ENCODE peak calls at places on chromosome 21, in nine cellular contexts. F is IMR-90; G is neural progenitor cell; M is breast epithelium; E is body of pancreas; W is H9; Q is tibial nerve; L is A549; D is CD8-positive, alpha-beta memory T cell. Y is an unnamed sample.

GRCh38 chr21:29072873-29073221 is 601 bp downstream of the CCT8 start:
- DNase-seq in D (no peak), F (peak), Q (no peak), L (no peak), E (no peak), G (peak), W (no peak), M (no peak), Y (no peak)

GRCh38 chr21:15134711-15135110 is 69.9 kb upstream of the NRIP1 start:
- DNase-seq in W (no peak), L (no peak), D (no peak), F (no peak), G (no peak), M (no peak), Q (no peak), E (peak), Y (no peak)

GRCh38 chr21:37281993-37282392 is 14.9 kb upstream of the VPS26C start:
- DNase-seq in Q (no peak), W (no peak), G (peak), L (no peak), F (no peak), D (no peak), E (no peak), M (no peak), Y (no peak)

GRCh38 chr21:43866233-43866632 is 1.2 kb downstream of the AGPAT3 start:
- DNase-seq in F (peak), L (no peak), W (no peak), E (peak), M (no peak), Q (no peak), D (peak), G (peak), Y (no peak)

GRCh38 chr21:40707271-40707670 is 139.7 kb downstream of the DSCAM start:
- DNase-seq in G (no peak), W (no peak), M (no peak), F (no peak), E (no peak), D (no peak), Q (no peak), L (no peak), Y (no peak)

GRCh38 chr21:42350271-42350885 is 416 bp downstream of the TFF2 start:
- DNase-seq in E (no peak), F (no peak), Q (no peak), L (no peak), D (no peak), G (no peak), M (no peak), W (no peak), Y (no peak)

GRCh38 chr21:42146251-42146805 is 72.6 kb upstream of the ABCG1 start:
- DNase-seq in D (no peak), F (no peak), M (peak), L (no peak), E (no peak), G (no peak), Q (no peak), W (no peak), Y (no peak)

GRCh38 chr21:42784276-42784675 is 95.1 kb downstream of the WDR4 start:
- DNase-seq in E (no peak), G (no peak), F (no peak), M (no peak), D (no peak), W (no peak), L (no peak), Q (no peak), Y (no peak)

GRCh38 chr21:40054403-40054802 is 187.2 kb downstream of the PCP4 start:
- DNase-seq in W (no peak), G (no peak), Q (no peak), L (no peak), E (peak), M (peak), F (no peak), D (no peak), Y (no peak)

GRCh38 chr21:41366522-41367151 is 4.8 kb downstream of the MX2 start:
- DNase-seq in L (peak), M (peak), D (no peak), Q (no peak), E (peak), W (no peak), F (peak), G (no peak), Y (no peak)

GRCh38 chr21:45643021-45643980 is at the start of gene PCBP3:
- DNase-seq in E (peak), F (peak), M (peak), Q (peak), W (peak), L (peak), G (peak), D (peak), Y (peak)

GRCh38 chr21:45641480-45642035 is 2.0 kb upstream of the PCBP3 start:
- DNase-seq in W (no peak), D (no peak), F (no peak), M (no peak), G (peak), Q (no peak), E (no peak), L (no peak), Y (no peak)

GRCh38 chr21:45640888-45641479 is 2.5 kb upstream of the PCBP3 start:
- DNase-seq in G (peak), Q (no peak), M (no peak), E (no peak), L (no peak), W (peak), D (no peak), F (peak), Y (no peak)

GRCh38 chr21:45644041-45644906 is 749 bp downstream of the PCBP3 start:
- DNase-seq in M (no peak), L (no peak), D (peak), E (no peak), Q (no peak), G (peak), W (no peak), F (no peak), Y (no peak)

DNA sequence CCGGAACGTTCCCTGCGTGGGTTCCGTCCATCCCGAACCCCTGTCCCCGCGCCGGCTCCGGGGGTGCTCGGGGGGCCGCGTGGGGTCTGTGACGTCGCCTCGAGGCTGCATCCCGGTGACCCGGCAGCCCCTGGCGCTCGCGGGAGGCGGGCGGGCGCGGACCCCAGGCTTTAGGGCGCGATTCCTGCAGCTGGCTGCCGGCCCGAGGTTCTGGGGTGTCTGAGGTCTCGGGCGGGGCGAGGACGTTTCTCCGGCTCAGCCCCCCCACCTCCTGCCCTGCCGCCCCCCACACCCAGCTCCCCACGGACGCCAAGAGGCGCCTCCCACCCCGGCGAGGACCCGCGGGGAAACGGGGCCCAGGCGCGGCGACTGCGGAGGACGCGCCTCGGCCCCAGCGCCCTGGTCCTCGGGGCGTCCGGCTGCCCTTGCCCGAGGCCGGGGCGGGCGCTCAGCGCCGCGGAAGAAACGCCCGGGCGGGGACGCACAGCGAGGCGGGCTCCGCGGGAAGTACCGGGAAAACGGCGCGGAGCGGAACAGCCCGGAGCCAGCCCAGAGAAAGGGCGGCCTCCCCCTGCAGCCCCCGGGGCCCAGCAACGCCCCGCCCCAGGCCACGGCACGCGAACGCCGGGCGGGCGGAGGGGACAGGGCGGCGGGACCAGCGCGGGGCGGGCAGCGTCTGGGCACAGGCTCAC is 1.3 kb upstream of the PCBP3 start:
- DNase-seq in D (no peak), M (no peak), W (no peak), L (no peak), F (no peak), G (peak), E (no peak), Q (no peak), Y (no peak)
- H3K27ac ChIP-seq in D (no peak), M (no peak), W (no peak), L (no peak), F (no peak), G (no peak), E (no peak), Q (peak), Y (no peak)

DNA sequence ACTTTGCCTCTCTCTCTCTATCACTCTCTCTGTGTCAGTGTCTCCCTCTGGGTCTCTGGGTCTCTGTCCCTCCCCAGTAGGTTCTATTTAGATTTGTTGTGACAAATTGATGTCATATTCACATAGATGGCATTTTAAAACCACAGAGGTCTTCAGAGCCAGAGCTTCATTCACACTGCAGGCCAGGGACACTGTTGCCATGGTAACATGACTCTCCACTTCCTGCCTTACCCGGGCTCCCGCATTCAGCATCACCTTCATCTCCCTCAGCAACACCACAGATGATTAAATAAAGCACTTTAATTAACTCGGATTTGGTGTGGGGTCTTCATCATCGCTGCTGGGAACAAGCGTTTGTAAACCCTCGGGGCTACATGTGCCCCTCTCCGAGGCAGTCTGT is 132.6 kb downstream of the ETS2 start:
- DNase-seq in F (peak), E (no peak), Q (no peak), M (no peak), W (no peak), G (peak), D (no peak), L (no peak), Y (no peak)
- H3K27ac ChIP-seq in F (no peak), E (no peak), Q (no peak), M (no peak), W (no peak), G (no peak), D (no peak), L (no peak), Y (no peak)

GRCh38 chr21:34031835-34032370 is 41.5 kb upstream of the MRPS6 start:
- DNase-seq in D (no peak), M (no peak), G (no peak), L (no peak), Q (no peak), W (no peak), F (no peak), E (no peak), Y (no peak)

GRCh38 chr21:34023691-34024381 is 49.5 kb upstream of the MRPS6 start:
- DNase-seq in D (no peak), E (no peak), Q (no peak), W (no peak), M (no peak), L (no peak), F (no peak), G (no peak), Y (no peak)

GRCh38 chr21:34024382-34024693 is 49.0 kb upstream of the MRPS6 start:
- DNase-seq in Q (no peak), L (no peak), W (no peak), F (no peak), M (no peak), G (no peak), E (no peak), D (no peak), Y (no peak)

GRCh38 chr21:34029724-34030528 is 43.5 kb upstream of the MRPS6 start:
- DNase-seq in M (no peak), E (peak), G (peak), F (peak), L (peak), W (peak), Q (no peak), D (peak), Y (no peak)

DNA sequence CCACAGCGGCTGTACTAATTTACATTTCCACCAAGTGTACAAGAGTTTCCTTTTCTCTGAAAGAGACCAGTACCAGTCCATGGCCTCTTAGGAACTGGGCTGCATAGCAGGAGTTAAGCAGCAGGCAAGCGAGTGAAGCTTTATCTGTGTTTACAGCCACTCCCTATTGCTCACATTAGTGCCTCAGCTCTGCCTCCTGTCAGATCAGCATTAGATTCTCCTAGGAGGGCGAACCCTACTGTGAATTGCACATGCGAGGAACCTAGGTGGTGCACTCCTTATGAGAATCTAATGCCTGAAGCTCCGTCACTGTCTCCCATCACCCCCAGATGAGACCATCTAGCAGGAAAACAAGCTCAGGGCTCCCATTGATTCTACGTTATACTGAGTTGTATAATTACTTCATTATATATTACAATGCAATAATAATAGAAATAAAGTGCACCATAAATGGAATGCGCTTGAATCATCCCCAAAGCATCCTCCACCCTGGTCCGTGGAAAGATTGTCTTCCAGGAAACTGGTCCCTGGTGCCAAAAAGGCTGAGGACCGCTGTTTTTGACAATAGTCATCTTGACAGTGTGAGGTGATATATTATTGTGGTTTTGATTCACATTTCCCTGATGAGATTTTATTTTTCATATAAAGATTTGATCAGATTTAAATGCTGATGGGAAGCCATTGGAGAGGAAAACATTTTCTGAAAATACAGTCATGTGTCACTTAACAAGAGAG is 45.5 kb upstream of the MRPS6 start:
- DNase-seq in F (no peak), L (no peak), D (no peak), E (no peak), Q (no peak), M (no peak), W (no peak), G (no peak), Y (no peak)
- H3K27ac ChIP-seq in F (no peak), L (no peak), D (no peak), E (no peak), Q (no peak), M (no peak), W (no peak), G (no peak), Y (no peak)

GRCh38 chr21:36211660-36212512 is 55.3 kb downstream of the DOP1B start:
- DNase-seq in D (no peak), F (peak), Q (no peak), L (no peak), G (no peak), M (no peak), W (no peak), E (no peak), Y (no peak)
- H3K27ac ChIP-seq in D (no peak), F (peak), Q (no peak), L (no peak), G (no peak), M (no peak), W (no peak), E (no peak), Y (no peak)

GRCh38 chr21:38297871-38298270 is 41.1 kb downstream of the KCNJ15 start:
- DNase-seq in E (no peak), W (no peak), D (no peak), F (no peak), Q (no peak), L (no peak), G (no peak), M (no peak), Y (no peak)
- H3K27ac ChIP-seq in E (no peak), W (no peak), D (no peak), F (no peak), Q (no peak), L (no peak), G (no peak), M (no peak), Y (no peak)

GRCh38 chr21:25974937-25975336 is 195.6 kb downstream of the APP start:
- DNase-seq in L (no peak), F (no peak), E (no peak), D (no peak), Q (peak), W (no peak), M (no peak), G (no peak), Y (no peak)
- H3K27ac ChIP-seq in L (no peak), F (no peak), E (no peak), D (no peak), Q (no peak), W (no peak), M (no peak), G (no peak), Y (no peak)

GRCh38 chr21:33478182-33478581 is 1.6 kb downstream of the TMEM50B start:
- DNase-seq in W (no peak), L (no peak), M (no peak), Q (no peak), G (no peak), D (no peak), E (no peak), F (no peak), Y (no peak)
- H3K27ac ChIP-seq in W (no peak), L (no peak), M (peak), Q (peak), G (no peak), D (peak), E (peak), F (no peak), Y (no peak)